ENCODE peak calls at places on chromosomes 4 and X, in four cellular contexts. H is GM12878, T is HepG2, G is H1. Y is an unnamed sample.

GRCh38 chr4:86942185-86942666 is 7.4 kb downstream of the AFF1 start:
- DNase-seq in H (no peak), T (peak), G (no peak), Y (no peak)

GRCh38 chr4:162959056-162959455 is 207.6 kb downstream of the NAF1 start:
- DNase-seq in H (peak), T (no peak), G (peak), Y (no peak)

GRCh38 chr4:153248641-153249198 is 44.5 kb downstream of the TRIM2 start:
- DNase-seq in H (no peak), T (no peak), G (no peak), Y (no peak)

GRCh38 chr4:80091184-80091583 is 18.2 kb upstream of the ANTXR2 start:
- DNase-seq in H (no peak), T (no peak), G (no peak), Y (no peak)

GRCh38 chr4:146641762-146642161 is 3.1 kb downstream of the POU4F2 start:
- DNase-seq in H (no peak), T (no peak), G (no peak), Y (no peak)

GRCh38 chrX:1609759-1610158 is 5.1 kb upstream of the ASMT start:
- DNase-seq in H (no peak), T (no peak), G (no peak), Y (no peak)

GRCh38 chrX:101415180-101416130 is 7.4 kb downstream of the HNRNPH2 start:
- DNase-seq in H (peak), T (peak), G (no peak), Y (peak)

GRCh38 chrX:47448165-47448806 is 34.7 kb downstream of the ZNF41 start:
- DNase-seq in H (no peak), T (no peak), G (no peak), Y (no peak)

GRCh38 chrX:19855700-19856381 is 31.6 kb downstream of the SH3KBP1 start:
- DNase-seq in H (no peak), T (no peak), G (no peak), Y (no peak)

GRCh38 chrX:123121241-123121640 is 62.8 kb upstream of the GRIA3 start:
- DNase-seq in H (no peak), T (no peak), G (no peak), Y (no peak)

GRCh38 chr4:7253806-7254205 is 61.5 kb downstream of the SORCS2 start:
- DNase-seq in H (no peak), T (no peak), G (no peak), Y (no peak)

GRCh38 chrX:1516596-1517104 is 20.3 kb downstream of the P2RY8 start:
- DNase-seq in H (no peak), T (no peak), G (peak), Y (no peak)

GRCh38 chrX:65750674-65751469 is 83.4 kb downstream of the MSN start:
- DNase-seq in H (peak), T (no peak), G (no peak), Y (no peak)

GRCh38 chr4:10063544-10064300 is 42.4 kb upstream of the SLC2A9 start:
- DNase-seq in H (no peak), T (peak), G (peak), Y (peak)
- TF ChIP-seq ZNF274 in H (no peak), T (peak), G (no peak), Y (no peak)

GRCh38 chr4:24560770-24561415 is 23.5 kb downstream of the DHX15 start:
- DNase-seq in H (no peak), T (no peak), G (no peak), Y (no peak)
- TF ChIP-seq YY1 in H (no peak), T (no peak), G (no peak), Y (no peak)

GRCh38 chr4:2402453-2402852 is 16.0 kb downstream of the ZFYVE28 start:
- DNase-seq in H (no peak), T (no peak), G (no peak), Y (no peak)
- TF ChIP-seq SUZ12 in H (no peak), T (no peak), G (no peak), Y (no peak)

DNA sequence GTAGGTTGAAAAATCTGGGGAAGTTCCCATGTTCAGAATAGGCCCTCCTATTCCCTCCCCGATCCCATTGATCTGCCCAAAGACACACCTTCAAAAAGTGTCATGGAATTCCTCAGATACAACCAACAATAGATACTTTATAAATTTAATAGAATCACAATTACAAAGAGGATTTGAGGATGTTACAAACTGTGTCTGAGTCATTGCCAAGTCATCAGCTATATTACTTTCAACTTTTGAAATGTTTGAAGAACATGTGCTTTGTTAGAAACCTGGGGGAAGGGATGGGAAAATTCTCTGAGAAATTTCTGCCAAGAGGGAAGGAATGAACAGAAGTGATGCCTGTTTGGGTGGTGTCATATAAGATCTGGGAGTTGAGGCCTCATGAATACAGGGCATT is 46.7 kb downstream of the KCNIP4 start:
- DNase-seq in H (no peak), T (no peak), G (no peak), Y (no peak)
- TF ChIP-seq ZNF274 in H (no peak), T (no peak), G (no peak), Y (no peak)

GRCh38 chr4:98468744-98469143 is 189.7 kb downstream of the TSPAN5 start:
- DNase-seq in H (no peak), T (no peak), G (no peak), Y (no peak)
- TF ChIP-seq YY1 in H (no peak), T (no peak), G (no peak), Y (no peak)

DNA sequence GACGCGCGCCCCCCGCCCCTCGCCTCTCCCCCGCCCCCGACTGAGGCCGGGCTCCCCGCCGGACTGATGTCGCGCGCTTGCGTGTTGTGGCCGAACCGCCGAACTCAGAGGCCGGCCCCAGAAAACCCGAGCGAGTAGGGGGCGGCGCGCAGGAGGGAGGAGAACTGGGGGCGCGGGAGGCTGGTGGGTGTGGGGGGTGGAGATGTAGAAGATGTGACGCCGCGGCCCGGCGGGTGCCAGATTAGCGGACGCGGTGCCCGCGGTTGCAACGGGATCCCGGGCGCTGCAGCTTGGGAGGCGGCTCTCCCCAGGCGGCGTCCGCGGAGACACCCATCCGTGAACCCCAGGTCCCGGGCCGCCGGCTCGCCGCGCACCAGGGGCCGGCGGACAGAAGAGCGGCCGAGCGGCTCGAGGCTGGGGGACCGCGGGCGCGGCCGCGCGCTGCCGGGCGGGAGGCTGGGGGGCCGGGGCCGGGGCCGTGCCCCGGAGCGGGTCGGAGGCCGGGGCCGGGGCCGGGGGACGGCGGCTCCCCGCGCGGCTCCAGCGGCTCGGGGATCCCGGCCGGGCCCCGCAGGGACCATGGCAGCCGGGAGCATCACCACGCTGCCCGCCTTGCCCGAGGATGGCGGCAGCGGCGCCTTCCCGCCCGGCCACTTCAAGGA is at the start of gene FGF2:
- DNase-seq in H (no peak), T (no peak), G (peak), Y (peak)
- TF ChIP-seq SUZ12 in H (no peak), T (no peak), G (no peak), Y (no peak)

GRCh38 chr4:53854991-53855885 is 209.2 kb downstream of the CHIC2 start:
- DNase-seq in H (no peak), T (no peak), G (no peak), Y (no peak)
- TF ChIP-seq ZNF274 in H (no peak), T (no peak), G (no peak), Y (no peak)